ENCODE peak calls at places on chromosomes 6 and 20, in seven cellular contexts. E, K, A, R, L, W and N are unnamed samples.

GRCh38 chr6:136134751-136135150 is 115.4 kb downstream of the MTFR2 start:
- DNase-seq in E (no peak), K (no peak), A (no peak), R (no peak), L (no peak), W (no peak), N (no peak)

GRCh38 chr6:38933426-38933825 is 115.2 kb upstream of the GLP1R start:
- DNase-seq in E (no peak), K (peak; percentile 24), A (peak; percentile 26), R (no peak), L (no peak), W (no peak), N (no peak)

GRCh38 chr20:63835031-63835858 is 4.2 kb upstream of the ZBTB46 start:
- DNase-seq in E (peak; percentile 93), K (peak; percentile 96), A (peak; percentile 99), R (peak; percentile 89), L (peak; percentile 87), W (peak; percentile 98), N (peak; percentile 92)

GRCh38 chr6:147503587-147503986 is 4.9 kb upstream of the SAMD5 start:
- DNase-seq in E (no peak), K (no peak), A (no peak), R (no peak), L (no peak), W (peak; percentile 16), N (no peak)

GRCh38 chr6:88626460-88626859 is 337.0 kb downstream of the RNGTT start:
- DNase-seq in E (no peak), K (no peak), A (no peak), R (no peak), L (no peak), W (no peak), N (no peak)

GRCh38 chr6:75317503-75318206 is 33.1 kb upstream of the TMEM30A start:
- DNase-seq in E (no peak), K (no peak), A (peak; percentile 60), R (no peak), L (no peak), W (no peak), N (no peak)

GRCh38 chr20:17449039-17449438 is 82.1 kb downstream of the BFSP1 start:
- DNase-seq in E (no peak), K (no peak), A (no peak), R (no peak), L (no peak), W (peak; percentile 26), N (no peak)

GRCh38 chr6:77136086-77136485 is 327.2 kb downstream of the HTR1B start:
- DNase-seq in E (no peak), K (no peak), A (peak; percentile 51), R (no peak), L (no peak), W (no peak), N (no peak)

GRCh38 chr6:107536183-107536582 is 46.3 kb downstream of the SOBP start:
- DNase-seq in E (no peak), K (no peak), A (no peak), R (no peak), L (no peak), W (peak; percentile 44), N (no peak)

GRCh38 chr6:23413327-23414203 is 712.5 kb upstream of the NRSN1 start:
- DNase-seq in E (no peak), K (no peak), A (peak; percentile 12), R (no peak), L (no peak), W (no peak), N (no peak)

GRCh38 chr6:109073344-109074235 is 21.1 kb downstream of the SESN1 start:
- DNase-seq in E (peak; percentile 63), K (peak; percentile 67), A (peak; percentile 77), R (peak; percentile 42), L (no peak), W (peak; percentile 83), N (no peak)

GRCh38 chr20:33411711-33412483 is 10.6 kb upstream of the CDK5RAP1 start:
- DNase-seq in E (no peak), K (no peak), A (no peak), R (no peak), L (no peak), W (no peak), N (no peak)

GRCh38 chr20:63691711-63692435 is 4.6 kb upstream of the TNFRSF6B start:
- DNase-seq in E (no peak), K (no peak), A (no peak), R (no peak), L (no peak), W (no peak), N (no peak)

GRCh38 chr6:40779399-40779798 is 192.2 kb upstream of the LRFN2 start:
- DNase-seq in E (no peak), K (no peak), A (peak; percentile 93), R (no peak), L (no peak), W (no peak), N (no peak)

GRCh38 chr6:19342616-19343015 is 494.6 kb upstream of the ID4 start:
- DNase-seq in E (no peak), K (no peak), A (peak; percentile 42), R (no peak), L (no peak), W (no peak), N (no peak)

GRCh38 chr6:164078551-164079274 is 664.2 kb downstream of the QKI start:
- DNase-seq in E (no peak), K (no peak), A (no peak), R (no peak), L (no peak), W (no peak), N (no peak)

GRCh38 chr6:52390361-52390727 is 28.4 kb downstream of the PAQR8 start:
- DNase-seq in E (no peak), K (peak; percentile 74), A (peak; percentile 64), R (no peak), L (no peak), W (no peak), N (no peak)

GRCh38 chr6:149636116-149636515 is 12.4 kb downstream of the KATNA1 start:
- DNase-seq in E (no peak), K (no peak), A (peak; percentile 68), R (no peak), L (no peak), W (no peak), N (no peak)

GRCh38 chr6:84645563-84646266 is 118.7 kb downstream of the TBX18 start:
- DNase-seq in E (no peak), K (no peak), A (peak; percentile 87), R (no peak), L (no peak), W (no peak), N (no peak)

GRCh38 chr6:26103141-26103769 is 16.0 kb downstream of the HFE start:
- DNase-seq in E (no peak), K (peak; percentile 66), A (peak; percentile 69), R (no peak), L (no peak), W (peak; percentile 26), N (no peak)

DNA sequence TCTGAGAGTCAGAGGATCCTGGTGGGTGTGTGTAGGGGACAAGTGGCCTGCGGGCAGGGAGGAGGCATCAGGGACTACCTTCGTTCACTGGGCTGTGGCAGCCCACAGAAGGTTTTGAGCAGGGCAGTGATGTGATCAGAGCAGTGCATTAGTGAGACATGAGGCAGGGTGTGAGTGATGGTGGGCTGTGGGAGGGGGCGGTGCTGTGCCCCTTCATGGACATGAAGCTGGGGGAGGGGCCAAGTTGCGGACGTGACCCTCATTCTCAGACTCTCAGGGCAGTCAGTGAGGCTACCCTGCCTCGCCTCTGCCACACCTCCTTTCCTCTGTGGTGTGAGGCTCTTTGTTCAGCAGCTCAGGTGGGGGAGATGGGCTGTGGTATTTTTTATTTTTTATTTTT is 142.2 kb upstream of the RNF24 start:
- DNase-seq in E (no peak), K (no peak), A (no peak), R (no peak), L (no peak), W (no peak), N (no peak)
- H3K4me1 ChIP-seq in E (no peaks in the 10 kb centered on the region), K (peaks cover 25% of the 10 kb centered on the region), A (no peaks in the 10 kb centered on the region), R (no peaks in the 10 kb centered on the region), L (peaks cover 28% of the 10 kb centered on the region), W (peaks cover 32% of the 10 kb centered on the region), N (peaks cover 7% of the 10 kb centered on the region)

GRCh38 chr6:35038076-35038475 is 103.1 kb downstream of the TCP11 start:
- DNase-seq in E (no peak), K (no peak), A (peak; percentile 61), R (no peak), L (no peak), W (no peak), N (no peak)
- H3K4me1 ChIP-seq in E (no peaks in the 10 kb centered on the region), K (no peaks in the 10 kb centered on the region), A (peaks cover 20% of the 10 kb centered on the region), R (peaks cover 20% of the 10 kb centered on the region), L (peaks cover 55% of the 10 kb centered on the region), W (peaks cover 34% of the 10 kb centered on the region), N (peaks cover 36% of the 10 kb centered on the region)

DNA sequence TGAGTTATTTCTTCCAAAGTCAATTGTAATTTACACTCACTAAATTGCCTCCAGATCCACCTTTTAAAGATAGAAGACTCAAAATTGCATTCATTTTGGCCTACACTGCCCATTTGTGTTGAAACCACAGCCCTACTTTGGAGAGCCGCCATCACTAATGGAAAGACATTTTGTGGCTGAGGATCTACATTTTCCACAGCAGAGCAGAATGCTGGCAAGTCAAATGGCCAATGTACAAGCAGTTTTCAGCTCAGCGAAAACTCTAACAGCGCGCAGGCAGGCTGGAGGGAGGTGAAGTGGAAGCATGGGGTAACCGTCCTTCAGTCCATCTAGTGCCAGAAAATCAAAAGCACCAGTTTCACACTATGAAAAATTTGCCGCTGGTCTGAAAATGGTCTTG is 197.7 kb downstream of the SIM1 start:
- DNase-seq in E (no peak), K (no peak), A (no peak), R (no peak), L (no peak), W (no peak), N (no peak)
- H3K4me1 ChIP-seq in E (no peaks in the 10 kb centered on the region), K (no peaks in the 10 kb centered on the region), A (peaks cover 34% of the 10 kb centered on the region), R (no peaks in the 10 kb centered on the region), L (no peaks in the 10 kb centered on the region), W (no peaks in the 10 kb centered on the region), N (no peaks in the 10 kb centered on the region)

GRCh38 chr20:53748821-53749402 is 155.3 kb upstream of the ZNF217 start:
- DNase-seq in E (no peak), K (no peak), A (peak; percentile 62), R (no peak), L (no peak), W (no peak), N (no peak)

GRCh38 chr20:53752583-53752970 is 158.9 kb upstream of the ZNF217 start:
- DNase-seq in E (no peak), K (no peak), A (no peak), R (no peak), L (no peak), W (no peak), N (no peak)

GRCh38 chr20:53749499-53749898 is 155.9 kb upstream of the ZNF217 start:
- DNase-seq in E (no peak), K (no peak), A (no peak), R (no peak), L (no peak), W (no peak), N (no peak)

GRCh38 chr20:53751394-53752368 is 158.0 kb upstream of the ZNF217 start:
- DNase-seq in E (no peak), K (no peak), A (peak; percentile 54), R (no peak), L (peak; percentile 24), W (no peak), N (no peak)

DNA sequence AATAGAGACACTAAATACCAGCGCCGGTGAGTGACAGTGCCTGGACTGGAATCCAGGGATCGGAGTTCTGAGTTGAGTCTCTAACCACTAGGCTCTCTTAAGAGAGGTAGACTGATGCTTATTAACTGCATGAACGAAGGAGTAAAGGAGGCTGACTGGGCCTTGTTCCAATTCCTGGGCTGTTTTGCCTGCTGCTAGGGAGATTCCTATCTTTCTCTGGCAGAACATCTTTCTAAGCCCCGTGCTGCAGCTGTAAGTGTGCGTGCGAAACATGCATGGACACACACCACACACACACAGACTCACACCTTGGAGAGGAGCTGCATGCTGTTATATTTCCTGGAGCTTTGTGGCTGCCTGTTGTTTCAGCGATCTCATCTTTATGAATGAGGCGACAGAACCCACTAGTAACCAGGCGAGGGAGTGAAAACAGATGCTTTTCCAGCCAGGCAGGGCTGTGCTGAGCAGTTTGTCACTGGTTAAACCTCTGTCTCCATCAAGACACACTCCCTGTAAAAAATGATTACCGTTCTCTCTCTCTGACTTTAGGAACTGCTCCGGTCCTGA is 157.3 kb upstream of the ZNF217 start:
- DNase-seq in E (peak; percentile 57), K (no peak), A (peak; percentile 83), R (no peak), L (peak; percentile 25), W (no peak), N (no peak)
- H3K4me1 ChIP-seq in E (no peaks in the 10 kb centered on the region), K (peaks cover 56% of the 10 kb centered on the region), A (peaks cover 32% of the 10 kb centered on the region), R (peaks cover 10% of the 10 kb centered on the region), L (peaks cover 13% of the 10 kb centered on the region), W (peaks cover 40% of the 10 kb centered on the region), N (peaks cover 3% of the 10 kb centered on the region)